ENCODE peak calls at places on chromosome 12, in seven cellular contexts. J is gastrocnemius medialis, E is right lobe of liver, P is PC-3, Y is neural progenitor cell, C is stomach, M is transverse colon. K is an unnamed sample.

GRCh38 chr12:3130053-3130805 is 53.0 kb downstream of the TSPAN9 start:
- DNase-seq in M (no peak), P (no peak), Y (no peak), C (no peak), J (peak; percentile 25), E (peak; percentile 52), K (no peak)

GRCh38 chr12:99649551-99649950 is 2.0 kb downstream of the GARIN6 start:
- DNase-seq in Y (peak; percentile 3), E (no peak), M (no peak), J (no peak), C (no peak), P (no peak), K (no peak)

GRCh38 chr12:80352476-80352875 is 91.6 kb upstream of the PTPRQ start:
- DNase-seq in C (no peak), Y (peak; percentile 18), J (no peak), E (no peak), P (peak; percentile 32), M (no peak), K (no peak)

GRCh38 chr12:15956413-15957185 is 45.5 kb downstream of the DERA start:
- DNase-seq in P (peak; percentile 92), Y (no peak), E (no peak), C (no peak), J (no peak), M (no peak), K (no peak)

GRCh38 chr12:3129301-3130052 is 52.3 kb downstream of the TSPAN9 start:
- DNase-seq in C (no peak), M (no peak), P (no peak), E (no peak), J (no peak), Y (no peak), K (no peak)

GRCh38 chr12:109088818-109089217 is 4.5 kb downstream of the ALKBH2 start:
- DNase-seq in Y (no peak), C (no peak), P (no peak), J (no peak), E (no peak), M (no peak), K (no peak)

GRCh38 chr12:119206348-119207075 is 27.8 kb downstream of the HSPB8 start:
- DNase-seq in Y (peak; percentile 81), J (no peak), M (no peak), P (no peak), C (no peak), E (no peak), K (no peak)

GRCh38 chr12:828726-829395 is 76.5 kb downstream of the WNK1 start:
- DNase-seq in C (no peak), J (no peak), E (no peak), Y (no peak), P (no peak), M (no peak), K (no peak)

GRCh38 chr12:92139634-92140555 is 5.8 kb downstream of the BTG1 start:
- DNase-seq in M (no peak), P (peak; percentile 84), J (no peak), Y (no peak), E (no peak), C (no peak), K (no peak)

GRCh38 chr12:104048162-104048561 is 1.8 kb downstream of the GLT8D2 start:
- DNase-seq in E (no peak), P (no peak), M (no peak), J (no peak), C (no peak), Y (no peak), K (no peak)

GRCh38 chr12:8088574-8088973 is 6.5 kb downstream of the NECAP1 start:
- DNase-seq in C (no peak), Y (no peak), P (no peak), E (no peak), J (no peak), M (peak; percentile 26), K (no peak)

GRCh38 chr12:75658286-75658685 is 146.9 kb upstream of the KRR1 start:
- DNase-seq in Y (no peak), E (no peak), M (no peak), J (no peak), C (no peak), P (peak; percentile 38), K (no peak)

GRCh38 chr12:31756977-31757420 is 28.2 kb upstream of the AMN1 start:
- DNase-seq in E (no peak), J (no peak), M (peak; percentile 66), P (peak; percentile 52), C (peak; percentile 36), Y (no peak), K (no peak)

GRCh38 chr12:86193931-86194330 is 62.3 kb downstream of the MGAT4C start:
- DNase-seq in C (no peak), P (peak; percentile 43), J (no peak), Y (no peak), M (no peak), E (no peak), K (no peak)

GRCh38 chr12:27525373-27525772 is 1.4 kb downstream of the PPFIBP1 start:
- DNase-seq in J (no peak), C (no peak), Y (peak; percentile 38), M (no peak), P (peak; percentile 88), E (no peak), K (no peak)

GRCh38 chr12:52772188-52772587 is 5.0 kb downstream of the KRT76 start:
- DNase-seq in M (no peak), Y (no peak), E (no peak), J (no peak), P (no peak), C (no peak), K (no peak)

GRCh38 chr12:122116707-122117535 is 38.4 kb downstream of the MLXIP start:
- DNase-seq in Y (no peak), C (peak; percentile 81), M (peak; percentile 76), E (peak; percentile 79), J (no peak), P (no peak), K (no peak)

GRCh38 chr12:29795715-29796114 is 12.0 kb upstream of the TMTC1 start:
- DNase-seq in J (no peak), C (no peak), Y (no peak), E (no peak), M (no peak), P (no peak), K (no peak)

GRCh38 chr12:84701966-84702365 is 210.6 kb downstream of the SLC6A15 start:
- DNase-seq in P (peak; percentile 56), C (no peak), M (no peak), Y (no peak), J (no peak), E (no peak), K (no peak)

GRCh38 chr12:97452230-97452629 is 10.4 kb upstream of the RMST start:
- DNase-seq in P (no peak), J (no peak), E (no peak), M (no peak), C (no peak), Y (no peak), K (no peak)

GRCh38 chr12:115335594-115335993 is 651.6 kb upstream of the TBX3 start:
- DNase-seq in E (no peak), M (no peak), C (no peak), P (no peak), J (peak; percentile 10), Y (no peak), K (no peak)

GRCh38 chr12:645563-646071 is 17.6 kb downstream of the NINJ2 start:
- DNase-seq in P (peak; percentile 46), Y (no peak), C (peak; percentile 38), M (no peak), E (no peak), J (no peak), K (no peak)

GRCh38 chr12:42679402-42679801 is 89.9 kb upstream of the PRICKLE1 start:
- DNase-seq in C (no peak), P (peak; percentile 27), M (no peak), J (no peak), Y (no peak), E (no peak), K (no peak)

DNA sequence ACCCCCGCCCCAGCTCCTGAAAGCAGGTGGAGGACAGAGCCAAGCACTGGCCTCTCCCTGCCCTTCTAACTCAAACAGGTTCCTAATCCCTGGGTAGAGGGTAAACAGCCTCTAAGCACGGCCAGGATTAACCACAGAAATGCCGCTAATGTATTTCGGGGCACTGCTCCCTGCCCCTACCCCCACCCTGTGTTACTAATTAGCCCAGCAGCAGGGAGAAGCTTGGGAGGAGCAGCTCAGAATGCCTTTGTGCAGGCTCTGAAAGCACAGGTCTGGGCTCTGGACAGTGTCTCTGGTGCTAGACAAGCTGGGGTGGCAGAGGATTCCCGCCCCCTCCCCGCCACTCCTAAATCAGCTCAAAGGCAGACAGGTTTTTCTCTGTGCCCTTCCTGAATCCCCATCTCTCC is 53.2 kb downstream of the SMUG1 start:
- DNase-seq in Y (peak; percentile 87), J (no peak), C (peak; percentile 85), M (no peak), P (no peak), E (no peak), K (no peak)
- H3K4me3 ChIP-seq in Y (peak overlapping the region; percentile 10), J (no peak overlapping the region), C (no peak overlapping the region), M (no peak overlapping the region), P (no peak overlapping the region), E (no peak overlapping the region), K (no peak overlapping the region)

GRCh38 chr12:96015672-96016071 is 19.5 kb upstream of the HAL start:
- DNase-seq in P (peak; percentile 50), M (no peak), C (peak; percentile 32), J (no peak), E (peak; percentile 45), Y (peak; percentile 36), K (no peak)

GRCh38 chr12:96020314-96021003 is 14.9 kb downstream of the LTA4H start:
- DNase-seq in M (no peak), E (no peak), Y (no peak), P (no peak), C (no peak), J (no peak), K (no peak)

GRCh38 chr12:96014932-96015599 is 18.9 kb upstream of the HAL start:
- DNase-seq in M (no peak), E (no peak), J (no peak), Y (no peak), P (no peak), C (no peak), K (no peak)
- H3K27me3 ChIP-seq in M (no peaks in the 10 kb centered on the region), E (no peaks in the 10 kb centered on the region), J (no peaks in the 10 kb centered on the region), Y (no peaks in the 10 kb centered on the region), P (no peaks in the 10 kb centered on the region), C (no peaks in the 10 kb centered on the region), K (no peaks in the 10 kb centered on the region)

GRCh38 chr12:57451233-57451778 is 3.8 kb upstream of the INHBE start:
- DNase-seq in C (no peak), E (peak; percentile 86), M (no peak), Y (no peak), J (no peak), P (no peak), K (no peak)

GRCh38 chr12:57446292-57446960 is 8.7 kb upstream of the INHBE start:
- DNase-seq in J (no peak), P (no peak), M (no peak), Y (no peak), C (no peak), E (no peak), K (no peak)

GRCh38 chr12:57450057-57450456 is 5.0 kb upstream of the INHBE start:
- DNase-seq in J (no peak), C (no peak), M (no peak), Y (no peak), E (no peak), P (no peak), K (no peak)

GRCh38 chr12:57449375-57449774 is 5.7 kb upstream of the INHBE start:
- DNase-seq in C (no peak), P (no peak), E (no peak), J (no peak), M (no peak), Y (no peak), K (no peak)

GRCh38 chr12:57448669-57449068 is 6.4 kb upstream of the INHBE start:
- DNase-seq in C (no peak), P (no peak), M (no peak), E (no peak), Y (no peak), J (no peak), K (no peak)
- TF ChIP-seq CTCF in C (no peak), P (no peak), M (no peak), E (no peak), Y (no peak), J (no peak), K (no peak)

GRCh38 chr12:61356485-61356884 is 903.7 kb upstream of the USP15 start:
- DNase-seq in Y (no peak), J (no peak), P (no peak), E (no peak), C (no peak), M (no peak), K (no peak)
- H3K4me3 ChIP-seq in Y (no peak overlapping the region), J (no peak overlapping the region), P (no peak overlapping the region), E (no peak overlapping the region), C (no peak overlapping the region), M (no peak overlapping the region), K (no peak overlapping the region)